ENCODE peak calls at places on chromosomes 12 and 14, in four cellular contexts. A, H, U and S are unnamed samples.

GRCh38 chr14:54985156-54985555 is 41.7 kb downstream of the WDHD1 start:
- ATAC-seq in H (no peak), U (no peak), A (no peak), S (no peak)

GRCh38 chr12:106136263-106136662 is 2.5 kb downstream of the NUAK1 start:
- ATAC-seq in H (peak; percentile 47), U (peak; percentile 74), A (peak; percentile 38), S (no peak)

GRCh38 chr14:35934499-35934898 is 108.4 kb downstream of the BRMS1L start:
- ATAC-seq in A (no peak), U (no peak), H (peak; percentile 53), S (no peak)

GRCh38 chr12:56781726-56782125 is 18.6 kb downstream of the HSD17B6 start:
- ATAC-seq in A (no peak), H (no peak), U (no peak), S (no peak)

GRCh38 chr12:93847517-93848452 is 170.6 kb downstream of the CRADD start:
- ATAC-seq in U (no peak), H (no peak), A (peak; percentile 60), S (peak; percentile 90)

GRCh38 chr14:35741345-35742031 is 67.6 kb downstream of the RALGAPA1 start:
- ATAC-seq in U (no peak), A (no peak), H (peak; percentile 68), S (no peak)

GRCh38 chr12:11347810-11348209 is 37.6 kb upstream of the PRB4 start:
- ATAC-seq in H (no peak), U (no peak), A (no peak), S (no peak)

GRCh38 chr14:93096923-93097322 is 18.8 kb downstream of the ITPK1 start:
- ATAC-seq in A (no peak), U (no peak), H (no peak), S (no peak)

GRCh38 chr12:11724888-11725310 is 75.4 kb downstream of the ETV6 start:
- ATAC-seq in A (no peak), U (peak; percentile 62), H (no peak), S (no peak)

GRCh38 chr12:47413806-47414205 is 292.0 kb downstream of the RPAP3 start:
- ATAC-seq in A (no peak), H (no peak), U (no peak), S (no peak)

GRCh38 chr12:68439368-68440045 is 107.3 kb upstream of the MDM1 start:
- ATAC-seq in A (no peak), H (no peak), U (no peak), S (no peak)